ENCODE peak calls at places on chromosomes 2 and 18, in four cellular contexts. M is MCF 10A, F is ACHN, N is fibroblast of mammary gland. Q is an unnamed sample.

GRCh38 chr18:11762429-11762828 is 73.4 kb downstream of the GNAL start:
- DNase-seq in M (no peak), F (no peak), N (no peak), Q (no peak)

GRCh38 chr2:152402780-152403388 is 67.9 kb downstream of the FMNL2 start:
- DNase-seq in M (no peak), F (no peak), N (no peak), Q (no peak)

GRCh38 chr2:46828039-46828438 is 87.6 kb downstream of the MCFD2 start:
- DNase-seq in M (no peak), F (no peak), N (no peak), Q (no peak)

GRCh38 chr2:173149491-173149890 is 73.8 kb downstream of the MAP3K20 start:
- DNase-seq in M (peak), F (no peak), N (no peak), Q (no peak)

GRCh38 chr2:173204316-173204715 is 128.7 kb downstream of the MAP3K20 start:
- DNase-seq in M (no peak), F (no peak), N (peak), Q (no peak)

GRCh38 chr2:187358531-187358930 is 89.5 kb downstream of the CALCRL start:
- DNase-seq in M (no peak), F (no peak), N (no peak), Q (no peak)

GRCh38 chr2:109460553-109461324 is 153.0 kb downstream of the SEPTIN10 start:
- DNase-seq in M (no peak), F (no peak), N (no peak), Q (peak)

GRCh38 chr18:75218524-75218923 is 7.9 kb downstream of the TSHZ1 start:
- DNase-seq in M (no peak), F (no peak), N (no peak), Q (no peak)

GRCh38 chr2:189363559-189363958 is 77.7 kb upstream of the WDR75 start:
- DNase-seq in M (peak), F (peak), N (peak), Q (peak)

GRCh38 chr2:215654177-215654850 is 218.4 kb upstream of the FN1 start:
- DNase-seq in M (no peak), F (no peak), N (peak), Q (no peak)

GRCh38 chr18:63162271-63163014 is 157.1 kb downstream of the BCL2 start:
- DNase-seq in M (peak), F (no peak), N (peak), Q (no peak)

GRCh38 chr2:486381-486780 is 190.8 kb downstream of the TMEM18 start:
- DNase-seq in M (no peak), F (no peak), N (no peak), Q (no peak)

GRCh38 chr2:94753466-94753998 is 117.7 kb upstream of the TEKT4 start:
- DNase-seq in M (no peak), F (no peak), N (no peak), Q (no peak)

GRCh38 chr2:61689526-61689925 is 151.4 kb upstream of the XPO1 start:
- DNase-seq in M (no peak), F (no peak), N (peak), Q (no peak)

GRCh38 chr18:28357785-28358401 is 181.0 kb upstream of the CDH2 start:
- DNase-seq in M (peak), F (peak), N (no peak), Q (no peak)

GRCh38 chr2:48265169-48266013 is 264.6 kb upstream of the STON1 start:
- DNase-seq in M (no peak), F (no peak), N (no peak), Q (no peak)

GRCh38 chr18:46842583-46842982 is 74.7 kb downstream of the PIAS2 start:
- DNase-seq in M (peak), F (no peak), N (no peak), Q (no peak)

GRCh38 chr18:75489493-75490190 is 62.1 kb upstream of the SMIM21 start:
- DNase-seq in M (peak), F (peak), N (peak), Q (peak)

GRCh38 chr2:83784920-83785319 is 674.2 kb downstream of the SUCLG1 start:
- DNase-seq in M (no peak), F (no peak), N (no peak), Q (no peak)

GRCh38 chr2:161796192-161796591 is 172.0 kb downstream of the SLC4A10 start:
- DNase-seq in M (peak), F (peak), N (peak), Q (no peak)

GRCh38 chr2:77119333-77119732 is 402.8 kb downstream of the LRRTM4 start:
- DNase-seq in M (no peak), F (no peak), N (no peak), Q (no peak)

GRCh38 chr2:235494716-235495372 is 1.0 kb downstream of the AGAP1 start:
- DNase-seq in M (peak), F (peak), N (peak), Q (no peak)

GRCh38 chr2:122660786-122661634 is 905.6 kb downstream of the TSN start:
- DNase-seq in M (no peak), F (no peak), N (no peak), Q (no peak)

GRCh38 chr2:39642054-39642742 is 23.5 kb upstream of the TMEM178A start:
- DNase-seq in M (peak), F (peak), N (peak), Q (peak)

GRCh38 chr2:239954166-239955085 is 70.7 kb downstream of the NDUFA10 start:
- DNase-seq in M (no peak), F (no peak), N (peak), Q (no peak)

GRCh38 chr2:234329202-234329930 is 167.5 kb downstream of the ARL4C start:
- DNase-seq in M (no peak), F (no peak), N (peak), Q (no peak)

GRCh38 chr2:16553222-16553621 is 112.4 kb downstream of the CYRIA start:
- DNase-seq in M (peak), F (peak), N (peak), Q (no peak)

GRCh38 chr2:82656370-82656769 is 1802.7 kb downstream of the SUCLG1 start:
- DNase-seq in M (no peak), F (no peak), N (no peak), Q (no peak)

GRCh38 chr18:69469444-69469919 is 68.8 kb downstream of the DOK6 start:
- DNase-seq in M (peak), F (peak), N (peak), Q (no peak)

Q was measured in RCC 7860.